ENCODE peak calls at places on chromosomes 11 and 22, in four cellular contexts. One of them, this sample, is unnamed.

GRCh38 chr11:77081381-77081851 is 14.6 kb downstream of the CAPN5 start:
- DNase-seq in cardiac fibroblast: no peak
- DNase-seq in fibroblast of mammary gland: no peak
- DNase-seq in ovary: peak; percentile 13
- DNase-seq in this sample: no peak

GRCh38 chr22:32558681-32559355 is 84.2 kb downstream of the FBXO7 start:
- DNase-seq in cardiac fibroblast: peak; percentile 66
- DNase-seq in fibroblast of mammary gland: peak; percentile 88
- DNase-seq in ovary: peak; percentile 59
- DNase-seq in this sample: peak; percentile 91

GRCh38 chr11:98568011-98568410 is 452.7 kb upstream of the CNTN5 start:
- DNase-seq in cardiac fibroblast: no peak
- DNase-seq in fibroblast of mammary gland: peak; percentile 43
- DNase-seq in ovary: no peak
- DNase-seq in this sample: no peak

GRCh38 chr11:44574620-44575287 is 9.3 kb downstream of the CD82 start:
- DNase-seq in cardiac fibroblast: peak; percentile 95
- DNase-seq in fibroblast of mammary gland: peak; percentile 95
- DNase-seq in ovary: no peak
- DNase-seq in this sample: peak; percentile 88

GRCh38 chr11:63516109-63516508 is 10.2 kb downstream of the LGALS12 start:
- DNase-seq in cardiac fibroblast: no peak
- DNase-seq in fibroblast of mammary gland: no peak
- DNase-seq in ovary: no peak
- DNase-seq in this sample: peak; percentile 4

GRCh38 chr11:110003426-110003825 is 89.8 kb upstream of the ZC3H12C start:
- DNase-seq in cardiac fibroblast: no peak
- DNase-seq in fibroblast of mammary gland: no peak
- DNase-seq in ovary: no peak
- DNase-seq in this sample: no peak

GRCh38 chr22:28750471-28750881 is 8.6 kb downstream of the HSCB start:
- DNase-seq in cardiac fibroblast: peak; percentile 88
- DNase-seq in fibroblast of mammary gland: peak; percentile 83
- DNase-seq in ovary: no peak
- DNase-seq in this sample: peak; percentile 26

GRCh38 chr11:8987446-8987845 is 16.4 kb downstream of the NRIP3 start:
- DNase-seq in cardiac fibroblast: no peak
- DNase-seq in fibroblast of mammary gland: no peak
- DNase-seq in ovary: no peak
- DNase-seq in this sample: no peak

GRCh38 chr11:46281374-46281831 is 3.9 kb downstream of the CREB3L1 start:
- DNase-seq in cardiac fibroblast: peak; percentile 39
- DNase-seq in fibroblast of mammary gland: no peak
- DNase-seq in ovary: no peak
- DNase-seq in this sample: no peak

GRCh38 chr22:42639541-42640241 is 710 bp downstream of the ATP5MGL start:
- DNase-seq in cardiac fibroblast: peak; percentile 16
- DNase-seq in fibroblast of mammary gland: no peak
- DNase-seq in ovary: no peak
- DNase-seq in this sample: no peak

GRCh38 chr11:66124564-66124963 is 54.5 kb downstream of the PACS1 start:
- DNase-seq in cardiac fibroblast: peak; percentile 70
- DNase-seq in fibroblast of mammary gland: peak; percentile 88
- DNase-seq in ovary: no peak
- DNase-seq in this sample: peak; percentile 30

GRCh38 chr22:24816841-24817240 is 10.8 kb downstream of the SGSM1 start:
- DNase-seq in cardiac fibroblast: no peak
- DNase-seq in fibroblast of mammary gland: no peak
- DNase-seq in ovary: no peak
- DNase-seq in this sample: no peak